ENCODE peak calls at places on chromosomes 3 and 15, in eight cellular contexts. M, U, X, J, R, K, G and V are unnamed samples.

GRCh38 chr3:188554404-188554803 is 400.4 kb downstream of the LPP start:
- DNase-seq in U (no peak), M (no peak), G (no peak), R (no peak), X (no peak), K (peak), J (no peak), V (no peak)

GRCh38 chr15:73697033-73697467 is 12.9 kb downstream of the CD276 start:
- DNase-seq in U (peak), R (peak), X (peak), M (peak), K (peak), J (peak), G (peak), V (peak)

GRCh38 chr3:33096103-33096868 is 660 bp downstream of the GLB1 start:
- DNase-seq in J (peak), X (no peak), M (peak), R (peak), K (peak), G (peak), U (peak), V (no peak)

GRCh38 chr3:122415104-122415744 is 638 bp downstream of the WDR5B start:
- DNase-seq in U (no peak), R (peak), J (peak), M (peak), K (peak), X (peak), G (peak), V (peak)

GRCh38 chr3:122660575-122660974 is 20.1 kb upstream of the PARP14 start:
- DNase-seq in X (no peak), R (no peak), J (no peak), K (no peak), G (peak), M (no peak), U (no peak), V (no peak)

GRCh38 chr3:81161851-81162250 is 599.6 kb downstream of the GBE1 start:
- DNase-seq in M (no peak), R (no peak), K (no peak), G (no peak), U (no peak), X (no peak), J (no peak), V (no peak)

GRCh38 chr3:66239513-66240135 is 18.8 kb downstream of the SLC25A26 start:
- DNase-seq in G (no peak), M (no peak), U (no peak), K (no peak), X (no peak), J (no peak), R (no peak), V (no peak)

GRCh38 chr3:148466143-148466542 is 231.6 kb upstream of the AGTR1 start:
- DNase-seq in G (no peak), X (no peak), K (peak), R (no peak), U (no peak), J (no peak), M (peak), V (no peak)

GRCh38 chr15:69478259-69478687 is 25.7 kb downstream of the RPLP1 start:
- DNase-seq in R (peak), K (peak), J (peak), M (peak), U (no peak), X (no peak), G (peak), V (peak)

GRCh38 chr15:90885432-90886290 is 1.4 kb downstream of the FES start:
- DNase-seq in K (peak), R (peak), J (peak), X (no peak), G (peak), U (peak), M (peak), V (peak)

GRCh38 chr3:180282386-180282785 is 245.6 kb upstream of the PEX5L start:
- DNase-seq in R (no peak), K (no peak), M (no peak), X (no peak), U (no peak), G (no peak), J (no peak), V (no peak)

GRCh38 chr15:23073890-23074631 is 34.7 kb upstream of the TUBGCP5 start:
- DNase-seq in R (peak), J (no peak), M (no peak), X (no peak), K (peak), U (no peak), G (no peak), V (no peak)

GRCh38 chr15:23074684-23075083 is 35.3 kb upstream of the TUBGCP5 start:
- DNase-seq in G (no peak), M (peak), J (no peak), K (no peak), U (no peak), R (peak), X (no peak), V (no peak)

GRCh38 chr15:23072633-23073032 is 33.3 kb upstream of the TUBGCP5 start:
- DNase-seq in M (no peak), G (no peak), R (no peak), U (no peak), J (no peak), K (no peak), X (no peak), V (no peak)

GRCh38 chr15:23081271-23081670 is 41.9 kb upstream of the TUBGCP5 start:
- DNase-seq in K (no peak), U (no peak), G (no peak), R (no peak), J (no peak), X (no peak), M (no peak), V (no peak)

GRCh38 chr15:23075927-23076326 is 36.6 kb upstream of the TUBGCP5 start:
- DNase-seq in J (no peak), M (no peak), K (no peak), U (no peak), G (no peak), R (no peak), X (no peak), V (no peak)
- TF ChIP-seq CTCF in J (no peak), M (no peak), K (no peak), U (no peak), G (no peak), R (no peak), X (no peak), V (no peak)

DNA sequence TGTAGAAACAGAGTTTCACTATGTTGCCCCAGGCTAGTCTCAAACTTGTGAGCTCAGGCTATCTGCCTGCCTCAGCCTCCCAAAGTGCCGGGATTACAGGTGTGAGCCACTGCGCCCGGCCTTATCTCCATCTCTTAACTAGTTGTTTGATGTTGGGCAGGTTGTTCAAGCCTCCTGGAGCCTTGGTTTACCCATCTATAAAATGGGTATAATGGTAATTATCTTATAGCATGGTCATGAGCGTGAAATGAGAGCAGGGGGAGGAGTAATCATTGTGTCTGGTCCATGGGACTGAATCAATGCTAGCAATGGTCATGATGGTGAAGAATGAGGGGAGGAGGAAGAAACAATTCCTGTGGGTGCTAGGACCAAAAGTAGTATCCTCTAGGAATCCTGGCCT is 32.0 kb downstream of the SMAD3 start:
- DNase-seq in R (no peak), M (no peak), X (no peak), J (no peak), K (no peak), G (no peak), U (no peak), V (no peak)
- TF ChIP-seq CTCF in R (no peak), M (no peak), X (no peak), J (no peak), K (no peak), G (no peak), U (no peak), V (no peak)

GRCh38 chr15:99981223-99981647 is 248.0 kb upstream of the LYSMD4 start:
- DNase-seq in R (no peak), M (no peak), G (peak), U (no peak), K (peak), J (no peak), X (no peak), V (no peak)
- TF ChIP-seq CTCF in R (no peak), M (peak), G (peak), U (no peak), K (peak), J (no peak), X (no peak), V (no peak)

DNA sequence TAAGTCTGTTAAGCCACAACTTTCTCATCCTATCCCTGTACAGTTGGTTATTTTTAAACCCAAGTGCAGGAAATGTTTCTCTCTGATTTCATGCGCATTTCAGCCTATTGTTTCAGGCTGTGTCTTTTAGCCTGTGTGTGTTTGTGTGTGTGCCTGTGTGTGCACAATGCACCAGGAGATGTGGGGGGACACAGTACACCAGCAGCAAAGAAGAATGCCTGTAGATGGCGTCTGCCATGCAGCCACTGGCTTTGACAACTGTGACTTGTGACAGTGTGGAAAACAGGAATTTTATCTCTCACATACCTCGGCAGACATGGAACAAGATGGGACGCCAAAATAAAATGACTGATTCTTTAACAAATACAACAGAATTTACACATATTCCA is 43.6 kb upstream of the PLXNA1 start:
- DNase-seq in G (no peak), R (no peak), M (no peak), J (no peak), X (no peak), U (no peak), K (no peak), V (no peak)
- TF ChIP-seq CTCF in G (no peak), R (no peak), M (peak), J (no peak), X (no peak), U (no peak), K (no peak), V (no peak)

DNA sequence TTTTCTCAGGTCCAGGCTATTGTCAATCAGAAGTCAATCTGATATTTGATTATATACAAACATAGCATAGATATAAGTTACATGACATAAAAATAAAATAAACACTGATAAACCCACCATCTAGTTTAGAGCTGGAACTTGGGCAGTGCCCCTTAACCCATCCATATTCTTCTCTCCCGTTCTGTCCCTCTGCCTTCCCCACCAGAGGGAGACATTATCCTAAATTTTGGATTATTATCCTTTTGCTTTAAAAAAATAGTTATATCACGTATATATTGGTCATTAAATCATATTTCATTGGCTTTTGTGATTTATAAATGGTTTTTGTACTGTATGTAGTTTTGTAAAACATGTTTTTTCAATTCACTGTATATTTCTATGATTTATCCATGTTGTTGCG is 107.9 kb downstream of the GMPS start:
- DNase-seq in X (no peak), R (no peak), J (no peak), U (no peak), M (no peak), G (no peak), K (peak), V (no peak)
- TF ChIP-seq CTCF in X (peak), R (no peak), J (no peak), U (no peak), M (peak), G (no peak), K (peak), V (no peak)

DNA sequence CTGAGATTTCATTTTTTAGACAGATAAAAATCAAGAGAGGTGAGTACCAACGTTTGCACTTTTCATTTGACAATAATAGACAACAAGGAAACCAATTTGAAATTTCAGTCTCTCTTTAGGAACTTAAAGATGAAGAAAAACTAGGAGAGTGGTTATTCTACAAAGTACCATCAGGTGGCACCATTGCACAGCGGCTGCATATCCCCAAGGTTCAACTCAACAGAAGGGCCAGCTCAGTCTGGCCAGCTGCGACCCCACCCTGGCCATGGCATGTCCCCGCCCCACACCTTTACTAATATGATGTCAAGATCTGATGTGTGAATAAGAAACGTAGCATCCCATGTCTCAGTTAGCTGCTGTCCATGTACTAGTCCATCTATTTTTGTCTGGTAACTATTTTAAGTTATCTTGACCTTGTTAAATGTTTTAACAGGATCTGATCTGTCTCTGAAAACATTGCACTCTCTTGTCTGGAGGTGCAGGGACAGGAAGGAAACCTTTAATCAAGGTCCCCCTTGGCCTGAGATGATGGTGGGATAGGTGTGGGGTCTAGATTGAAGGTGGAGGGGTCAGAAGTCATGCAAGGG is 35.5 kb upstream of the CGNL1 start:
- DNase-seq in G (peak), M (peak), J (no peak), K (peak), R (peak), X (peak), U (no peak), V (no peak)
- TF ChIP-seq CTCF in G (peak), M (peak), J (peak), K (peak), R (peak), X (peak), U (peak), V (peak)

DNA sequence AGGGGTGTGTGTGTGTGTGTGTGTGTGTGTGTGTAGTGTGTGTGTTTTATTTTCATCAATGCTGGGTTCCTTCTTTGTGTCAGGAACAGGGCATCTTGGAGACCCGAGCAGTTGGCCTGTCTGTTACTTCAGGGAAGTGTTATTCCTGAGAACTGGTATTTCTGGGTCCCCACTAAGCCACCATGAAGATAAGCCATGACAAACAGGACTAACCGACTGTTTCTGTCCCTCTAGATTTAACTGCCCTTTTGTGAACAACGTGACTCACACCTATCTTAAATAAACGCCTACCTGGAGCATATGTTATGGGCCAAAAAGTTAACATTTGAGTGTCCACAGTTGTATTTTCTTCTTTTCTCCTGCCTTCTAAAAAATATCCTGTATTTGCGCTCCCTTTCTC is 19.5 kb downstream of the SIDT1 start:
- DNase-seq in R (no peak), U (no peak), K (peak), G (no peak), J (no peak), M (no peak), X (no peak), V (no peak)
- TF ChIP-seq CTCF in R (no peak), U (no peak), K (no peak), G (no peak), J (no peak), M (no peak), X (no peak), V (no peak)

GRCh38 chr15:41868321-41868720 is 25.5 kb downstream of the SPTBN5 start:
- DNase-seq in U (no peak), K (no peak), J (no peak), X (no peak), M (no peak), G (no peak), R (no peak), V (no peak)
- TF ChIP-seq CTCF in U (no peak), K (no peak), J (no peak), X (no peak), M (no peak), G (no peak), R (no peak), V (no peak)

GRCh38 chr3:77042892-77043291 is 3.0 kb downstream of the ROBO2 start:
- DNase-seq in U (no peak), R (no peak), M (no peak), X (no peak), K (peak), G (no peak), J (no peak), V (no peak)
- TF ChIP-seq CTCF in U (no peak), R (no peak), M (no peak), X (no peak), K (peak), G (no peak), J (no peak), V (no peak)